ENCODE peak calls at places on chromosomes 5 and 9, in four cellular contexts. One of them, this sample, is unnamed.

GRCh38 chr9:107020040-107020530 is 157.1 kb downstream of the ZNF462 start:
- DNase-seq in neural progenitor cell: peak
- DNase-seq in activated T-helper 1 cell treated with Interleukin-2 at 50 U/mL for 16 hours: no peak
- DNase-seq in neural crest cell: no peak
- DNase-seq in this sample: no peak

GRCh38 chr5:148843510-148844318 is 17.3 kb downstream of the ADRB2 start:
- DNase-seq in activated T-helper 1 cell treated with Interleukin-2 at 50 U/mL for 16 hours: no peak
- DNase-seq in neural crest cell: no peak
- DNase-seq in neural progenitor cell: no peak
- DNase-seq in this sample: no peak

GRCh38 chr5:81122271-81122670 is 110.9 kb upstream of the CKMT2 start:
- DNase-seq in neural crest cell: no peak
- DNase-seq in neural progenitor cell: no peak
- DNase-seq in activated T-helper 1 cell treated with Interleukin-2 at 50 U/mL for 16 hours: no peak
- DNase-seq in this sample: no peak

GRCh38 chr9:32423371-32423770 is 38.9 kb downstream of the ACO1 start:
- DNase-seq in neural progenitor cell: no peak
- DNase-seq in neural crest cell: no peak
- DNase-seq in activated T-helper 1 cell treated with Interleukin-2 at 50 U/mL for 16 hours: no peak
- DNase-seq in this sample: no peak

GRCh38 chr5:71481441-71481840 is 26.0 kb downstream of the BDP1 start:
- DNase-seq in neural crest cell: no peak
- DNase-seq in neural progenitor cell: no peak
- DNase-seq in activated T-helper 1 cell treated with Interleukin-2 at 50 U/mL for 16 hours: no peak
- DNase-seq in this sample: no peak

GRCh38 chr5:111043712-111044506 is 27.6 kb upstream of the TSLP start:
- DNase-seq in activated T-helper 1 cell treated with Interleukin-2 at 50 U/mL for 16 hours: no peak
- DNase-seq in neural crest cell: no peak
- DNase-seq in neural progenitor cell: peak
- DNase-seq in this sample: no peak

GRCh38 chr9:78437721-78438610 is 141.0 kb downstream of the PSAT1 start:
- DNase-seq in neural progenitor cell: peak
- DNase-seq in activated T-helper 1 cell treated with Interleukin-2 at 50 U/mL for 16 hours: no peak
- DNase-seq in neural crest cell: no peak
- DNase-seq in this sample: no peak

GRCh38 chr5:83472508-83473343 is 1.2 kb downstream of the VCAN start:
- DNase-seq in activated T-helper 1 cell treated with Interleukin-2 at 50 U/mL for 16 hours: no peak
- DNase-seq in neural crest cell: peak
- DNase-seq in neural progenitor cell: peak
- DNase-seq in this sample: peak

GRCh38 chr9:95666785-95667155 is 150.0 kb upstream of the PTCH1 start:
- DNase-seq in neural progenitor cell: no peak
- DNase-seq in neural crest cell: no peak
- DNase-seq in activated T-helper 1 cell treated with Interleukin-2 at 50 U/mL for 16 hours: no peak
- DNase-seq in this sample: no peak

GRCh38 chr9:81689343-81690175 is at the start of gene TLE1:
- DNase-seq in activated T-helper 1 cell treated with Interleukin-2 at 50 U/mL for 16 hours: peak
- DNase-seq in neural progenitor cell: peak
- DNase-seq in neural crest cell: peak
- DNase-seq in this sample: peak

GRCh38 chr5:137778772-137779564 is 24.8 kb upstream of the HNRNPA0 start:
- DNase-seq in neural progenitor cell: peak
- DNase-seq in activated T-helper 1 cell treated with Interleukin-2 at 50 U/mL for 16 hours: no peak
- DNase-seq in neural crest cell: peak
- DNase-seq in this sample: no peak

GRCh38 chr9:69346596-69347390 is 21.8 kb downstream of the ENTREP1 start:
- DNase-seq in neural progenitor cell: no peak
- DNase-seq in neural crest cell: no peak
- DNase-seq in activated T-helper 1 cell treated with Interleukin-2 at 50 U/mL for 16 hours: no peak
- DNase-seq in this sample: no peak

GRCh38 chr9:128192601-128193371 is 1.4 kb upstream of the CIZ1 start:
- DNase-seq in activated T-helper 1 cell treated with Interleukin-2 at 50 U/mL for 16 hours: no peak
- DNase-seq in neural crest cell: no peak
- DNase-seq in neural progenitor cell: no peak
- DNase-seq in this sample: peak

GRCh38 chr5:33046091-33046490 is 335.0 kb downstream of the NPR3 start:
- DNase-seq in neural crest cell: no peak
- DNase-seq in neural progenitor cell: no peak
- DNase-seq in activated T-helper 1 cell treated with Interleukin-2 at 50 U/mL for 16 hours: no peak
- DNase-seq in this sample: no peak

GRCh38 chr9:111034146-111034545 is 4.1 kb downstream of the LPAR1 start:
- DNase-seq in activated T-helper 1 cell treated with Interleukin-2 at 50 U/mL for 16 hours: no peak
- DNase-seq in neural progenitor cell: no peak
- DNase-seq in neural crest cell: no peak
- DNase-seq in this sample: no peak

GRCh38 chr5:38468202-38468656 is 88.2 kb downstream of the LIFR start:
- DNase-seq in neural progenitor cell: no peak
- DNase-seq in neural crest cell: no peak
- DNase-seq in activated T-helper 1 cell treated with Interleukin-2 at 50 U/mL for 16 hours: no peak
- DNase-seq in this sample: no peak

GRCh38 chr9:104740596-104740995 is 6.9 kb upstream of the NIPSNAP3A start:
- DNase-seq in neural progenitor cell: no peak
- DNase-seq in neural crest cell: no peak
- DNase-seq in activated T-helper 1 cell treated with Interleukin-2 at 50 U/mL for 16 hours: no peak
- DNase-seq in this sample: no peak

GRCh38 chr9:4177970-4178758 is 121.7 kb downstream of the GLIS3 start:
- DNase-seq in activated T-helper 1 cell treated with Interleukin-2 at 50 U/mL for 16 hours: no peak
- DNase-seq in neural progenitor cell: no peak
- DNase-seq in neural crest cell: no peak
- DNase-seq in this sample: no peak

GRCh38 chr9:81423589-81424326 is 265.6 kb downstream of the TLE1 start:
- DNase-seq in neural progenitor cell: no peak
- DNase-seq in neural crest cell: no peak
- DNase-seq in activated T-helper 1 cell treated with Interleukin-2 at 50 U/mL for 16 hours: no peak
- DNase-seq in this sample: no peak

GRCh38 chr5:175867587-175868347 is 3.6 kb upstream of the CPLX2 start:
- DNase-seq in activated T-helper 1 cell treated with Interleukin-2 at 50 U/mL for 16 hours: no peak
- DNase-seq in neural crest cell: no peak
- DNase-seq in neural progenitor cell: peak
- DNase-seq in this sample: no peak

GRCh38 chr9:132575005-132575609 is 7.3 kb upstream of the BARHL1 start:
- DNase-seq in activated T-helper 1 cell treated with Interleukin-2 at 50 U/mL for 16 hours: peak
- DNase-seq in neural progenitor cell: peak
- DNase-seq in neural crest cell: peak
- DNase-seq in this sample: peak

GRCh38 chr9:128912270-128912853 is 8.4 kb upstream of the PHYHD1 start:
- DNase-seq in neural progenitor cell: peak
- DNase-seq in activated T-helper 1 cell treated with Interleukin-2 at 50 U/mL for 16 hours: no peak
- DNase-seq in neural crest cell: no peak
- DNase-seq in this sample: no peak

GRCh38 chr5:98989723-98990122 is 60.9 kb upstream of the CHD1 start:
- DNase-seq in neural crest cell: no peak
- DNase-seq in activated T-helper 1 cell treated with Interleukin-2 at 50 U/mL for 16 hours: no peak
- DNase-seq in neural progenitor cell: no peak
- DNase-seq in this sample: no peak

GRCh38 chr9:95742821-95743220 is 132.7 kb upstream of the ERCC6L2 start:
- DNase-seq in activated T-helper 1 cell treated with Interleukin-2 at 50 U/mL for 16 hours: no peak
- DNase-seq in neural crest cell: no peak
- DNase-seq in neural progenitor cell: no peak
- DNase-seq in this sample: no peak

GRCh38 chr5:116032094-116032517 is at the start of gene ARL14EPL:
- DNase-seq in neural progenitor cell: peak
- DNase-seq in neural crest cell: no peak
- DNase-seq in activated T-helper 1 cell treated with Interleukin-2 at 50 U/mL for 16 hours: no peak
- DNase-seq in this sample: no peak

GRCh38 chr5:91128604-91129003 is 254.5 kb downstream of the ARRDC3 start:
- DNase-seq in neural crest cell: no peak
- DNase-seq in neural progenitor cell: no peak
- DNase-seq in activated T-helper 1 cell treated with Interleukin-2 at 50 U/mL for 16 hours: no peak
- DNase-seq in this sample: no peak

GRCh38 chr9:33132249-33132772 is 34.8 kb downstream of the B4GALT1 start:
- DNase-seq in neural progenitor cell: no peak
- DNase-seq in activated T-helper 1 cell treated with Interleukin-2 at 50 U/mL for 16 hours: no peak
- DNase-seq in neural crest cell: no peak
- DNase-seq in this sample: no peak

GRCh38 chr9:36492849-36493248 is 79.8 kb upstream of the MELK start:
- DNase-seq in neural progenitor cell: no peak
- DNase-seq in neural crest cell: no peak
- DNase-seq in activated T-helper 1 cell treated with Interleukin-2 at 50 U/mL for 16 hours: no peak
- DNase-seq in this sample: no peak

GRCh38 chr5:158669275-158669674 is 430.4 kb downstream of the EBF1 start:
- DNase-seq in activated T-helper 1 cell treated with Interleukin-2 at 50 U/mL for 16 hours: no peak
- DNase-seq in neural crest cell: no peak
- DNase-seq in neural progenitor cell: no peak
- DNase-seq in this sample: no peak

GRCh38 chr9:127711226-127711701 is 4.2 kb downstream of the PTRH1 start:
- DNase-seq in activated T-helper 1 cell treated with Interleukin-2 at 50 U/mL for 16 hours: no peak
- DNase-seq in neural progenitor cell: no peak
- DNase-seq in neural crest cell: no peak
- DNase-seq in this sample: no peak

GRCh38 chr9:124066783-124067563 is 55.4 kb downstream of the LHX2 start:
- DNase-seq in activated T-helper 1 cell treated with Interleukin-2 at 50 U/mL for 16 hours: no peak
- DNase-seq in neural crest cell: no peak
- DNase-seq in neural progenitor cell: no peak
- DNase-seq in this sample: no peak

GRCh38 chr5:8568858-8569257 is 699.9 kb downstream of the MTRR start:
- DNase-seq in neural crest cell: no peak
- DNase-seq in activated T-helper 1 cell treated with Interleukin-2 at 50 U/mL for 16 hours: no peak
- DNase-seq in neural progenitor cell: no peak
- DNase-seq in this sample: no peak

GRCh38 chr5:45262061-45262590 is 434.1 kb downstream of the HCN1 start:
- DNase-seq in neural progenitor cell: no peak
- DNase-seq in activated T-helper 1 cell treated with Interleukin-2 at 50 U/mL for 16 hours: no peak
- DNase-seq in neural crest cell: no peak
- DNase-seq in this sample: no peak

GRCh38 chr5:107542428-107542827 is 128.3 kb downstream of the EFNA5 start:
- DNase-seq in neural progenitor cell: no peak
- DNase-seq in activated T-helper 1 cell treated with Interleukin-2 at 50 U/mL for 16 hours: no peak
- DNase-seq in neural crest cell: no peak
- DNase-seq in this sample: no peak

GRCh38 chr5:50666261-50667078 is at the start of gene PARP8:
- DNase-seq in neural crest cell: peak
- DNase-seq in neural progenitor cell: peak
- DNase-seq in activated T-helper 1 cell treated with Interleukin-2 at 50 U/mL for 16 hours: peak
- DNase-seq in this sample: peak

GRCh38 chr5:77319140-77319539 is 108.7 kb downstream of the PDE8B start:
- DNase-seq in neural progenitor cell: no peak
- DNase-seq in activated T-helper 1 cell treated with Interleukin-2 at 50 U/mL for 16 hours: no peak
- DNase-seq in neural crest cell: no peak
- DNase-seq in this sample: no peak

This sample was measured in CD4-positive, CD25-positive, alpha-beta regulatory T cell.